ENCODE peak calls at places on chromosomes 11 and 22, in six cellular contexts. D is AG10803, G is A549, C is GM23338, U is tibial artery, H is brain microvascular endothelial cell. E is an unnamed sample.

GRCh38 chr11:33877029-33877428 is 14.8 kb downstream of the LMO2 start:
- DNase-seq in U (no peak), G (no peak), H (no peak), C (no peak), D (no peak), E (no peak)

GRCh38 chr11:124898711-124899110 is 1.0 kb upstream of the ROBO4 start:
- DNase-seq in C (peak; percentile 43), D (peak; percentile 74), U (no peak), G (no peak), H (no peak), E (peak; percentile 92)

GRCh38 chr11:121372671-121373429 is 79.3 kb upstream of the SORL1 start:
- DNase-seq in D (no peak), H (no peak), C (peak; percentile 55), G (no peak), U (no peak), E (no peak)

GRCh38 chr22:49365910-49366309 is 461.8 kb downstream of the BRD1 start:
- DNase-seq in G (no peak), C (no peak), H (no peak), U (no peak), D (no peak), E (no peak)

GRCh38 chr11:130603585-130603906 is 155.1 kb downstream of the ADAMTS15 start:
- DNase-seq in U (no peak), C (no peak), D (no peak), H (no peak), G (no peak), E (no peak)

GRCh38 chr22:18996376-18996900 is 60.3 kb upstream of the PRODH start:
- DNase-seq in H (no peak), U (no peak), D (no peak), G (no peak), C (no peak), E (no peak)

GRCh38 chr11:65504671-65505433 is 6.0 kb downstream of the MALAT1 start:
- DNase-seq in G (peak; percentile 54), U (no peak), H (peak; percentile 31), C (no peak), D (peak; percentile 50), E (no peak)

GRCh38 chr11:14336507-14337503 is 22.2 kb downstream of the RRAS2 start:
- DNase-seq in D (peak; percentile 83), U (no peak), G (peak; percentile 85), C (no peak), H (peak; percentile 98), E (peak; percentile 89)

GRCh38 chr11:57751676-57752253 is at the start of gene BTBD18:
- DNase-seq in H (peak; percentile 54), D (peak; percentile 51), C (peak; percentile 89), G (peak; percentile 76), U (no peak), E (peak; percentile 75)

GRCh38 chr11:118921929-118922744 is 3.6 kb downstream of the BCL9L start:
- DNase-seq in D (peak; percentile 91), U (peak; percentile 87), C (peak; percentile 88), G (peak; percentile 91), H (no peak), E (peak; percentile 90)

GRCh38 chr11:2200536-2200935 is 28.9 kb upstream of the TH start:
- DNase-seq in C (no peak), H (no peak), G (no peak), D (no peak), U (no peak), E (no peak)

GRCh38 chr22:24429411-24430365 is 2.3 kb downstream of the ADORA2A start:
- DNase-seq in H (no peak), U (peak; percentile 10), G (no peak), D (no peak), C (peak; percentile 58), E (peak; percentile 34)

GRCh38 chr11:128523616-128524015 is 63.7 kb downstream of the ETS1 start:
- DNase-seq in U (no peak), H (no peak), C (no peak), G (no peak), D (peak; percentile 95), E (peak; percentile 65)

GRCh38 chr11:14249121-14249963 is 109.6 kb downstream of the RRAS2 start:
- DNase-seq in H (peak; percentile 27), D (peak; percentile 49), C (peak; percentile 82), U (peak; percentile 51), G (peak; percentile 57), E (peak; percentile 22)

GRCh38 chr11:134125507-134125906 is 56.6 kb downstream of the JAM3 start:
- DNase-seq in D (no peak), H (no peak), C (no peak), G (no peak), U (no peak), E (no peak)

GRCh38 chr22:21694394-21694793 is 28.6 kb downstream of the PPIL2 start:
- DNase-seq in G (no peak), U (no peak), D (no peak), H (no peak), C (no peak), E (no peak)

GRCh38 chr22:47193606-47194316 is 431.3 kb downstream of the TBC1D22A start:
- DNase-seq in C (no peak), D (no peak), H (no peak), G (no peak), U (peak; percentile 13), E (no peak)

GRCh38 chr11:19156892-19157291 is 39.9 kb downstream of the ZDHHC13 start:
- DNase-seq in G (no peak), H (no peak), C (no peak), U (no peak), D (no peak), E (no peak)

GRCh38 chr22:25453557-25453956 is 110.9 kb upstream of the GRK3 start:
- DNase-seq in G (no peak), D (no peak), U (no peak), H (no peak), C (no peak), E (no peak)

GRCh38 chr11:46277623-46278386 is at the start of gene CREB3L1:
- DNase-seq in D (peak; percentile 67), H (no peak), C (peak; percentile 61), U (no peak), G (no peak), E (no peak)

GRCh38 chr22:28951969-28952521 is 68.7 kb downstream of the ZNRF3 start:
- DNase-seq in U (no peak), D (peak; percentile 25), C (peak; percentile 61), G (no peak), H (peak; percentile 4), E (peak; percentile 52)

GRCh38 chr11:44236261-44236660 is 73.7 kb downstream of the ALX4 start:
- DNase-seq in C (no peak), D (no peak), U (no peak), H (no peak), G (no peak), E (no peak)

GRCh38 chr22:40312050-40312449 is 34.2 kb upstream of the ADSL start:
- DNase-seq in U (no peak), H (no peak), D (no peak), G (no peak), C (no peak), E (no peak)

GRCh38 chr11:67401495-67402191 is at the start of gene PPP1CA:
- DNase-seq in D (peak; percentile 87), G (peak; percentile 89), U (peak; percentile 82), C (peak; percentile 92), H (peak; percentile 69), E (peak; percentile 81)
- TF ChIP-seq CTCF in D (no peak), G (peak; percentile 75), U (peak; percentile 43), C (no peak), H (peak; percentile 23), E (no peak)

GRCh38 chr11:12829536-12830314 is 155.5 kb downstream of the TEAD1 start:
- DNase-seq in C (no peak), G (no peak), U (no peak), H (no peak), D (no peak), E (no peak)

GRCh38 chr11:12831471-12832202 is 157.4 kb downstream of the TEAD1 start:
- DNase-seq in H (no peak), U (no peak), D (no peak), C (no peak), G (no peak), E (peak; percentile 28)

GRCh38 chr11:12827929-12828812 is 153.9 kb downstream of the TEAD1 start:
- DNase-seq in U (no peak), D (peak; percentile 68), C (peak; percentile 76), H (peak; percentile 59), G (peak; percentile 59), E (peak; percentile 74)

GRCh38 chr11:12827369-12827768 is 153.1 kb downstream of the TEAD1 start:
- DNase-seq in D (no peak), C (no peak), U (no peak), H (no peak), G (no peak), E (no peak)

DNA sequence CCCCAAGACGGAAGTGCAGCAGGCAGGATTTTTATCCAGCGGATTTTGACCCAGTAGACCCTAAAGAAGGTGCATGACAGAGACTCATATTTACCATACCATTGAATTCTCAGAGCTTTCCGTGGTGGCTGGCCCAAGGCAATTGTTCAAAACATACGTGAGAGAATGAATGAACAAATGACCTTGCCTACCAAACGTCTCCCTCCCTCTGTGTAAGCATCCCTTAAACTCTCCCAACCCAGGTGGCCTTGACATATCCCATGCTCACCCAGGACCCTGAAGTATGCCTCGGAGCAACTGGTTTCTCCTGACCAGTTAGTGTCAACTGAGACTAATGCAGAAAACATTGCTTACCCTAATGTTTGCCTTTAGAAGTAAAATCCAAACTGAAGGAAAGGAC is 154.9 kb downstream of the TEAD1 start:
- DNase-seq in D (no peak), U (no peak), C (no peak), G (no peak), H (no peak), E (no peak)
- H3K4me3 ChIP-seq in D (peak overlapping the region; percentile 14), U (no peak overlapping the region), C (peak overlapping the region; percentile 47), G (no peak overlapping the region), H (no peak overlapping the region), E (no peak overlapping the region)

GRCh38 chr11:560305-561147 is at the start of the genes LMNTD2 and RASSF7:
- DNase-seq in U (peak; percentile 85), C (peak; percentile 95), H (peak; percentile 76), G (peak; percentile 90), D (peak; percentile 66), E (peak; percentile 91)

GRCh38 chr11:557328-558132 is 3.0 kb downstream of the LMNTD2 start:
- DNase-seq in C (no peak), G (no peak), U (no peak), D (no peak), H (no peak), E (no peak)

GRCh38 chr11:559712-560304 is 730 bp downstream of the LMNTD2 start:
- DNase-seq in H (no peak), D (no peak), U (no peak), G (no peak), C (peak; percentile 73), E (no peak)

GRCh38 chr11:558503-558902 is 2.0 kb downstream of the LMNTD2 start:
- DNase-seq in C (no peak), U (no peak), D (no peak), H (no peak), G (no peak), E (no peak)

GRCh38 chr11:559020-559620 is 1.4 kb downstream of the LMNTD2 start:
- DNase-seq in G (no peak), U (no peak), D (no peak), C (peak; percentile 51), H (no peak), E (no peak)
- TF ChIP-seq CTCF in G (no peak), U (no peak), D (no peak), C (peak; percentile 16), H (no peak), E (no peak)

DNA sequence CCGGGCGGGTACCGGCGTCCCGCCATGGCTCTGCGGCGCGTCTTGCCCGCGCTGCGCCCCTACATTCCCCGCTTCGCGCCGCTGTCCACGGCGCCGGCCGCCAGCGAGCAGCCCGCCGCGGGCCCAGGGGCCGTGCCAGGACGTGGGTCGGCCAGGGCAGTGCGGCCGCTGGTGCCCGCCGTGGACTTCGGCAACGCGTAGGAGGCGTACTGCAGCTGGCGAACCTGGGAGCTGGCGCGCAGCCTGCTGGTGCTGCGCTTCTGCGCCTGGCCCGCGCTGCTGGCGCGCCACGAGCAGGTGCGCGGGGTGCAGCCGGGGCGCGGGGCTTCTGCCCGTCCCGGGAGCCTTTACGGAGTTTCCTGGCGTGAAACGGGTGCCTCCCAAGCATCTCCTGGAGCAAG is 20.1 kb downstream of the DGCR6L start:
- DNase-seq in H (no peak), D (no peak), U (no peak), G (no peak), C (peak; percentile 58), E (peak; percentile 26)
- H3K4me3 ChIP-seq in H (peak overlapping the region; percentile 45), D (peak overlapping the region; percentile 44), U (peak overlapping the region; percentile 64), G (peak overlapping the region; percentile 72), C (peak overlapping the region; percentile 73), E (peak overlapping the region; percentile 45)